ENCODE peak calls at places on chromosomes 12 and 14, in five cellular contexts. E is PC-3; X is OCI-M1; B is central memory CD4-positive, alpha-beta T cell; H is A673. U is an unnamed sample.

GRCh38 chr14:64417042-64417770 is 29.1 kb downstream of the MTHFD1 start:
- DNase-seq in E (peak), X (peak), B (no peak), H (no peak), U (no peak)

GRCh38 chr14:100576091-100577085 is 10.8 kb downstream of the BEGAIN start:
- DNase-seq in E (no peak), X (no peak), B (no peak), H (no peak), U (no peak)

GRCh38 chr12:77213316-77213715 is 147.9 kb upstream of the E2F7 start:
- DNase-seq in E (no peak), X (no peak), B (no peak), H (peak), U (no peak)

GRCh38 chr12:100801335-100801734 is 6.8 kb downstream of the ANO4 start:
- DNase-seq in E (no peak), X (no peak), B (no peak), H (no peak), U (no peak)

GRCh38 chr14:36293824-36294223 is 26.6 kb downstream of the MBIP start:
- DNase-seq in E (no peak), X (peak), B (no peak), H (no peak), U (no peak)

GRCh38 chr14:106564058-106564643 is 1037.8 kb downstream of the TMEM121 start:
- DNase-seq in E (peak), X (peak), B (peak), H (peak), U (peak)

GRCh38 chr12:28497889-28498411 is 307.7 kb downstream of the CCDC91 start:
- DNase-seq in E (peak), X (no peak), B (no peak), H (no peak), U (no peak)

GRCh38 chr14:69181491-69181890 is 9.8 kb upstream of the EXD2 start:
- DNase-seq in E (no peak), X (no peak), B (no peak), H (no peak), U (no peak)